ENCODE peak calls at places on chromosomes 6 and 20, in nine cellular contexts. O, Q, I, U, L, V, Z, Y and E are unnamed samples.

GRCh38 chr6:151961809-151962208 is 154.3 kb downstream of the ESR1 start:
- DNase-seq in O (no peak), Q (no peak), I (no peak), U (peak; percentile 20), L (no peak), V (no peak), Z (no peak), Y (no peak), E (no peak)

GRCh38 chr6:4319992-4320683 is 184.8 kb upstream of the ECI2 start:
- DNase-seq in O (no peak), Q (no peak), I (no peak), U (peak; percentile 86), L (peak; percentile 71), V (no peak), Z (no peak), Y (peak; percentile 16), E (no peak)

GRCh38 chr6:80541886-80542285 is 435.4 kb downstream of the BCKDHB start:
- DNase-seq in O (no peak), Q (no peak), I (no peak), U (no peak), L (no peak), V (no peak), Z (no peak), Y (no peak), E (no peak)

GRCh38 chr6:36599791-36600209 is 5.6 kb downstream of the SRSF3 start:
- DNase-seq in O (no peak), Q (peak; percentile 44), I (no peak), U (peak; percentile 56), L (peak; percentile 56), V (peak; percentile 19), Z (peak; percentile 45), Y (no peak), E (no peak)

GRCh38 chr20:31713312-31714049 is 9.2 kb downstream of the BCL2L1 start:
- DNase-seq in O (no peak), Q (no peak), I (peak; percentile 70), U (peak; percentile 80), L (peak; percentile 98), V (no peak), Z (no peak), Y (peak; percentile 98), E (no peak)

GRCh38 chr6:107787589-107787960 is 36.5 kb downstream of the SCML4 start:
- DNase-seq in O (no peak), Q (no peak), I (no peak), U (no peak), L (no peak), V (no peak), Z (no peak), Y (no peak), E (no peak)

GRCh38 chr6:158506577-158506976 is 53.3 kb upstream of the TMEM181 start:
- DNase-seq in O (peak; percentile 19), Q (peak; percentile 81), I (no peak), U (no peak), L (peak; percentile 5), V (no peak), Z (peak; percentile 57), Y (no peak), E (no peak)

GRCh38 chr20:17594443-17594842 is 24.6 kb downstream of the DSTN start:
- DNase-seq in O (no peak), Q (no peak), I (no peak), U (peak; percentile 91), L (no peak), V (no peak), Z (peak; percentile 50), Y (no peak), E (no peak)

GRCh38 chr6:1547785-1548184 is 61.9 kb upstream of the FOXC1 start:
- DNase-seq in O (no peak), Q (no peak), I (no peak), U (no peak), L (no peak), V (no peak), Z (no peak), Y (no peak), E (no peak)

GRCh38 chr20:50762435-50763201 is 31.2 kb downstream of the PARD6B start:
- DNase-seq in O (peak; percentile 92), Q (no peak), I (no peak), U (peak; percentile 76), L (peak; percentile 65), V (no peak), Z (no peak), Y (peak; percentile 66), E (peak; percentile 78)